ENCODE peak calls at places on chromosomes 5 and 9, in ten cellular contexts. S is stomach, P is GM12878, V is HCT116, A is sigmoid colon, U is spleen, R is breast epithelium, I is transverse colon, K is suprapubic skin, B is H1. X is an unnamed sample.

GRCh38 chr9:117783828-117784227 is 79.6 kb downstream of the TLR4 start:
- DNase-seq in S (peak; percentile 26), P (peak; percentile 67), V (no peak), A (no peak), U (peak; percentile 80), R (no peak), I (peak; percentile 18), K (no peak), B (no peak), X (no peak)

GRCh38 chr9:124813496-124814177 is 36.7 kb downstream of the OLFML2A start:
- DNase-seq in S (no peak), P (no peak), V (no peak), A (no peak), U (no peak), R (no peak), I (no peak), K (no peak), B (no peak), X (no peak)

GRCh38 chr5:78548216-78548615 is 100.4 kb downstream of the LHFPL2 start:
- DNase-seq in S (no peak), P (no peak), V (no peak), A (no peak), U (no peak), R (no peak), I (no peak), K (no peak), B (no peak), X (no peak)

GRCh38 chr9:20472646-20473045 is 149.7 kb downstream of the MLLT3 start:
- DNase-seq in S (no peak), P (no peak), V (no peak), A (no peak), U (no peak), R (no peak), I (no peak), K (no peak), B (no peak), X (no peak)

GRCh38 chr5:78527054-78527884 is 121.3 kb downstream of the LHFPL2 start:
- DNase-seq in S (no peak), P (no peak), V (no peak), A (peak; percentile 92), U (no peak), R (peak; percentile 52), I (peak; percentile 56), K (no peak), B (no peak), X (no peak)

GRCh38 chr5:72509401-72509800 is 2.2 kb upstream of the ZNF366 start:
- DNase-seq in S (no peak), P (no peak), V (no peak), A (peak; percentile 67), U (peak; percentile 78), R (no peak), I (no peak), K (peak; percentile 86), B (no peak), X (no peak)

GRCh38 chr9:14275331-14275730 is 38.6 kb downstream of the NFIB start:
- DNase-seq in S (no peak), P (no peak), V (no peak), A (no peak), U (no peak), R (no peak), I (no peak), K (no peak), B (no peak), X (no peak)

GRCh38 chr9:99905833-99906402 is 536 bp upstream of the STX17 start:
- DNase-seq in S (peak; percentile 51), P (no peak), V (no peak), A (no peak), U (no peak), R (peak; percentile 65), I (peak; percentile 10), K (no peak), B (no peak), X (no peak)

GRCh38 chr5:62779010-62779422 is 200.4 kb downstream of the LRRC70 start:
- DNase-seq in S (no peak), P (no peak), V (peak; percentile 48), A (no peak), U (no peak), R (no peak), I (no peak), K (no peak), B (no peak), X (no peak)

GRCh38 chr5:145483211-145483610 is 351.9 kb downstream of the PRELID2 start:
- DNase-seq in S (no peak), P (no peak), V (no peak), A (no peak), U (no peak), R (no peak), I (no peak), K (no peak), B (no peak), X (no peak)

GRCh38 chr9:18437315-18438200 is 36.4 kb upstream of the ADAMTSL1 start:
- DNase-seq in S (peak; percentile 59), P (no peak), V (no peak), A (peak; percentile 61), U (peak; percentile 70), R (no peak), I (no peak), K (no peak), B (no peak), X (no peak)

GRCh38 chr9:132648685-132649084 is 21.1 kb downstream of the DDX31 start:
- DNase-seq in S (no peak), P (no peak), V (no peak), A (no peak), U (no peak), R (no peak), I (no peak), K (no peak), B (no peak), X (no peak)

GRCh38 chr9:132647355-132647754 is 22.4 kb downstream of the DDX31 start:
- DNase-seq in S (no peak), P (no peak), V (no peak), A (no peak), U (no peak), R (no peak), I (no peak), K (no peak), B (no peak), X (no peak)

GRCh38 chr9:132647806-132648205 is 22.0 kb downstream of the DDX31 start:
- DNase-seq in S (no peak), P (no peak), V (no peak), A (no peak), U (no peak), R (no peak), I (no peak), K (no peak), B (no peak), X (no peak)

GRCh38 chr9:132646726-132647125 is 23.1 kb downstream of the DDX31 start:
- DNase-seq in S (no peak), P (no peak), V (no peak), A (no peak), U (no peak), R (no peak), I (no peak), K (no peak), B (no peak), X (no peak)

DNA sequence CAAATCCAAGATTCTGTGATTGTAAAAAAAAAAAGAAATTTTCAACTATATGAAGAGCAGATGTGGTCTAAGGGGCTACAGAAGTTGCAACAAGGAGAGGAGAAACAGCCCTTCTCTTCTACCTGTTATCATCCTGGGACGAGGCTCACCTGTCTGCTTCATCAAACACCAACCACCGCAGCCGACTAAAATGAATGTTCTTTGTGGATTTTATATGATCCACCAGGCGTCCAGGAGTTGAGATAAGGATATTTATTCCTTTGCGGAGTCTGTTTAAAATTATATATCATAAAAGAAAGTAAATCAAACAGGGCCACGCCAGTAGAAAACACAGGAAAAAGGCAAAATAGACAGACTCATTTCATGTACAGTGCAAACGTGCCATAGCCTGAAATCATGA is 21.5 kb downstream of the DDX31 start:
- DNase-seq in S (no peak), P (no peak), V (no peak), A (no peak), U (no peak), R (no peak), I (peak; percentile 23), K (no peak), B (no peak), X (no peak)
- H3K4me1 ChIP-seq in S (no peaks in the 10 kb centered on the region), P (no peaks in the 10 kb centered on the region), V (no peaks in the 10 kb centered on the region), A (no peaks in the 10 kb centered on the region), U (no peaks in the 10 kb centered on the region), R (no peaks in the 10 kb centered on the region), I (peaks cover 14% of the 10 kb centered on the region), K (no peaks in the 10 kb centered on the region), B (no peaks in the 10 kb centered on the region), X (no peaks in the 10 kb centered on the region)

DNA sequence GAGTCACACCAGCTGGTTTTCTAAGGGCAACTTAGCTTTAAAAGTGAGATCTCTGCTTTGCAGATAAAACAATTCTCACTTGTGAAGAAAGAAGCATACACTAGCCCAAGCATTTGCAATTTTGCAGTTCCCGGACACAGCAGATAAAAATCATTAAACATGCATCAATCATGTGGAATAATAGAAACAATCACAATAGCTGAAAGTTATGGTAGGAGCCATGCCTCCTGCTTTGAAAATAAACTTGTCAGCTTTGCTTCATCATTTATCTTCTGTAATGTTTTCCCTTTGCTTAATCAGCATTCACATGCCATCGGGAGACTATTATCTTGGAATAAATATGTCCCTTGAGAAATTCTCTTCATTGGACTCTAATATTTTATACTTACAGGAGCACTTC is 60.3 kb upstream of the DAB2 start:
- DNase-seq in S (no peak), P (no peak), V (no peak), A (no peak), U (no peak), R (no peak), I (no peak), K (no peak), B (no peak), X (no peak)
- TF ChIP-seq POLR2AphosphoS5 in S (no peak), P (no peak), V (no peak), A (no peak), U (no peak), R (no peak), I (no peak), K (no peak), B (no peak), X (no peak)

GRCh38 chr9:37464426-37465248 is 613 bp downstream of the ZBTB5 start:
- DNase-seq in S (peak; percentile 72), P (peak; percentile 30), V (no peak), A (peak; percentile 91), U (peak; percentile 96), R (peak; percentile 78), I (peak; percentile 82), K (peak; percentile 88), B (no peak), X (no peak)
- TF ChIP-seq POLR2A in S (no peak), P (peak; percentile 89), V (peak; percentile 26), A (no peak), U (no peak), R (no peak), I (peak; percentile 74), K (no peak), B (peak; percentile 59), X (no peak)

DNA sequence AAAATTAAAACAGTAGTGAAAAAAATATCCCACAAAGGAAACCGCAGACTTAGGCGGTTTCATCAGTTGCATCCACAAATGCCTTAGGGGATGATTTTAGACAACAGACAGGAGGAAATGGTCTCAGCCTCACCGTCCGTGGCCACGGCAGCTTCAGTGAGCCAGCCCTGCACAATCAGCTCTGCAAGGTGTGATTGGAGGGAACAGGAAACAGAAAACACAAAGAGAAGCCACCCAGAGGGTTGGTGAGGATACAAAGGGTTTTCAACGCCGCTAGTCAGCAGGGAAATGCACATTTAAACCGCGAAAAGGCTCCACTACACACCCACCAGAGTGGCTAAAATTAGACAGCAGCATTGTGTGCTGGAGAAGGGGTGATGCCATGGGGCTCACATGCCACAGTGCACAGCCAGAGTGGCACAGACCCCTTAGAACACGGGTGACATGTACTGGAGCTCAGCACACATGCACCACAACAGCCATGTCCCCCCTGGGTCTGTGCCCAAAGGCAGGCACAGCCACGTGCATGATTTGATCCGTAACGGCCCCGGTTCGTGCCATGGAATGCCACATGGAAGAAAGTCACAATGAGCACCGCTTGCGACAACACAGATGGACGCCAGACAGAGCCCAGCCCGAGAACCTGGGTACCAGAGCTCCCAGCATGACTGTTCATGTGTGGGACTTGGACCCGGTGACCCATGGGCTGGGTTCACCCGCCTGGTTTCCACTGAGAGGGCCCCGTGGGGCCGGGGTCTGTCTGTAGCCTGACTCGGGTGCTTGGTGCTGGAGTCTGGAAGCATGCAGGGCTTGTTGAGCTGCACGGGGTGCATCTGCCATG is 18.3 kb upstream of the TERT start:
- DNase-seq in S (peak; percentile 23), P (peak; percentile 95), V (no peak), A (peak; percentile 51), U (peak; percentile 79), R (no peak), I (peak; percentile 55), K (peak; percentile 78), B (no peak), X (no peak)
- H3K4me1 ChIP-seq in S (peaks cover 34% of the 10 kb centered on the region), P (peaks cover 50% of the 10 kb centered on the region), V (peaks cover 22% of the 10 kb centered on the region), A (peaks cover 10% of the 10 kb centered on the region), U (peaks cover 20% of the 10 kb centered on the region), R (no peaks in the 10 kb centered on the region), I (peaks cover 26% of the 10 kb centered on the region), K (peaks cover 12% of the 10 kb centered on the region), B (peaks cover 17% of the 10 kb centered on the region), X (peaks cover 17% of the 10 kb centered on the region)